ENCODE peak calls at places on chromosomes 16 and 17, in five cellular contexts. O is mesenchymal stem cell; N is IMR-90; P is ovary; B is CD8-positive, alpha-beta T cell. V is an unnamed sample.

GRCh38 chr16:81797443-81797842 is 18.4 kb downstream of the PLCG2 start:
- DNase-seq in O (no peak), B (no peak), N (no peak), P (no peak), V (no peak)

GRCh38 chr17:52159810-52160578 is 1.5 kb upstream of the CA10 start:
- DNase-seq in N (no peak), O (no peak), P (no peak), B (no peak), V (no peak)

GRCh38 chr16:30924797-30925645 is 1.6 kb downstream of the FBXL19 start:
- DNase-seq in O (no peak), P (no peak), B (no peak), N (no peak), V (peak)

GRCh38 chr17:57445051-57445450 is 188.7 kb downstream of the MSI2 start:
- DNase-seq in P (no peak), N (no peak), O (peak), B (no peak), V (no peak)

GRCh38 chr17:42411321-42411820 is 11.7 kb downstream of the CAVIN1 start:
- DNase-seq in B (no peak), N (no peak), P (no peak), O (no peak), V (no peak)

GRCh38 chr17:42984486-42984885 is 4.1 kb downstream of the RUNDC1 start:
- DNase-seq in P (no peak), N (no peak), B (no peak), O (no peak), V (no peak)

GRCh38 chr17:29347831-29348281 is 42.3 kb upstream of the TAOK1 start:
- DNase-seq in N (no peak), P (no peak), O (peak), B (no peak), V (no peak)

GRCh38 chr16:64629622-64630021 is 492.2 kb downstream of the CDH11 start:
- DNase-seq in N (no peak), B (no peak), O (peak), P (no peak), V (no peak)

GRCh38 chr17:45641541-45641940 is 142.6 kb upstream of the CRHR1 start:
- DNase-seq in B (no peak), O (no peak), P (no peak), N (no peak), V (no peak)

GRCh38 chr17:4806420-4806769 is 557 bp upstream of the PLD2 start:
- DNase-seq in B (no peak), P (no peak), O (peak), N (no peak), V (no peak)

GRCh38 chr17:4808378-4808767 is 1.4 kb downstream of the PLD2 start:
- DNase-seq in N (no peak), O (no peak), P (peak), B (no peak), V (peak)

GRCh38 chr17:4806770-4807533 is at the start of gene PLD2:
- DNase-seq in P (peak), B (peak), O (peak), N (peak), V (peak)

GRCh38 chr17:4810696-4811289 is 3.8 kb downstream of the PLD2 start:
- DNase-seq in P (no peak), B (no peak), N (no peak), O (no peak), V (no peak)

DNA sequence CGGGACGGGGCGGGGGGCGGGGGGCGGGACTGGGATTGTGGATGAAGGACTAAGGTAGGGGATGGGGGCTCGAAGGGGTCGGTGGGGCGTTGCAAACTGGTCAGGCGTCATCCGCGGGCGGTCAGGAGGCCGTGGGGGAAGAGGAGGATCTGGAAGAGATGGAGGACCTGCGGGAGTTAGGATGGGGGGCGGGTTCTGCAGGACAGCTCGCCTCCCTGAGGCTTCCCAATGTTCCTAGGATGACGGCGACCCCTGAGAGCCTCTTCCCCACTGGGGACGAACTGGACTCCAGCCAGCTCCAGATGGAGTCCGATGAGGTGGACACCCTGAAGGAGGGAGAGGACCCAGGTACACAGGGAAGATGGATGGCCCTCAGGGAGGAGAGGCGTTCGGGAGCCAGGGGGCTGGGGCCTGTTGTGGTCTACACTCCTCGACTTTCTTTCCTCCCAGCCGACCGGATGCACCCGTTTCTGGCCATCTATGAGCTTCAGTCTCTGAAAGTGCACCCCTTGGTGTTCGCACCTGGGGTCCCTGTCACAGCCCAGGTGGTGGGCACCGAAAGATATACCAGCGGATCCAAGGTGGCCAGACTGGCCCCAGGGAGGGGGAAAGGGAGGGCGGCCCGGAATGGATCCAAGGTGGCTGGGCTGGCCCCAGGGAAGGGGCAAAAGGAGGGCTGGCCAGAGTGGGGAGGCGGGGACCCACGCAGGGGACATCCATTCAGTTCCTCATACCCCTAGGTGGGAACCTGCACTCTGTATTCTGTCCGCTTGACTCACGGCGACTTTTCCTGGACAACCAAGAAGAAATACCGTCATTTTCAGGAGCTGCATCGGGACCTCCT is 804 bp downstream of the PLD2 start:
- DNase-seq in N (no peak), B (no peak), P (peak), O (no peak), V (peak)
- H3K4me3 ChIP-seq in N (peak), B (no peak), P (peak), O (peak), V (peak)

GRCh38 chr17:39696731-39697130 is 3.1 kb upstream of the ERBB2 start:
- DNase-seq in O (no peak), N (no peak), P (no peak), B (no peak), V (no peak)
- H3K4me3 ChIP-seq in O (no peak), N (no peak), P (no peak), B (no peak), V (no peak)

DNA sequence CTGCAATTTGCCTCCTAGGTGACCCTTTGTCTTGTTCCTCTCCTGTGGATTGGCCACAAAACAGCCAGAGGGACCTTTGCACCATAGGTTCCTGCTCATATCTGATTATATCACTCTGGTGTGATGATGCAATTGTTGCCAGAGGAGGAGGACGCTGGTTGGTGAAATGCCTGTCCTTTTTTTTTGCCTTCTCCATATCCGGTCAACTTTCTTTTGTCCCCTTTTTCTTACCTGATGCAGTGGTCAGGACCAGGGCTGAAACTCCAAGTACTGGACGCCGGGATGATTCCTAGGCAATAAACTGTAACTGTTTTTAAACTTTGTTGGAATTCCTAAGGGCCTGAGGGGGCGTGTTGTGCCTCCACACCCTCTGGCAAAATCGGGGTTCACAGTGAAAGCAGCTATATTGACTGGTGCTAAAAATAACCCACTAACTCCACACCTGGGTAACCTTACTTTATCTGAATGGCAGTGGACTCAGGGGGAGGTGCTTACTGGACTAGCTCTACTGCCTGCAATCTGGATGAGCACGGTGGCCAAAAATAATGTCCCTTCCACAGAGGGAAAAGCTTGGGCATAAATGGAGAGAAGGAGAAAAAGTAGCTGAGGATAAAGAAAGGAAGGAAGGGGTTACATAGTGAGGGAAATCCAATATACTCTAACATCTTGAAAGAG is 28.3 kb upstream of the ZNF423 start:
- DNase-seq in N (no peak), B (no peak), O (no peak), P (no peak), V (no peak)
- H3K4me3 ChIP-seq in N (no peak), B (no peak), O (no peak), P (no peak), V (no peak)

DNA sequence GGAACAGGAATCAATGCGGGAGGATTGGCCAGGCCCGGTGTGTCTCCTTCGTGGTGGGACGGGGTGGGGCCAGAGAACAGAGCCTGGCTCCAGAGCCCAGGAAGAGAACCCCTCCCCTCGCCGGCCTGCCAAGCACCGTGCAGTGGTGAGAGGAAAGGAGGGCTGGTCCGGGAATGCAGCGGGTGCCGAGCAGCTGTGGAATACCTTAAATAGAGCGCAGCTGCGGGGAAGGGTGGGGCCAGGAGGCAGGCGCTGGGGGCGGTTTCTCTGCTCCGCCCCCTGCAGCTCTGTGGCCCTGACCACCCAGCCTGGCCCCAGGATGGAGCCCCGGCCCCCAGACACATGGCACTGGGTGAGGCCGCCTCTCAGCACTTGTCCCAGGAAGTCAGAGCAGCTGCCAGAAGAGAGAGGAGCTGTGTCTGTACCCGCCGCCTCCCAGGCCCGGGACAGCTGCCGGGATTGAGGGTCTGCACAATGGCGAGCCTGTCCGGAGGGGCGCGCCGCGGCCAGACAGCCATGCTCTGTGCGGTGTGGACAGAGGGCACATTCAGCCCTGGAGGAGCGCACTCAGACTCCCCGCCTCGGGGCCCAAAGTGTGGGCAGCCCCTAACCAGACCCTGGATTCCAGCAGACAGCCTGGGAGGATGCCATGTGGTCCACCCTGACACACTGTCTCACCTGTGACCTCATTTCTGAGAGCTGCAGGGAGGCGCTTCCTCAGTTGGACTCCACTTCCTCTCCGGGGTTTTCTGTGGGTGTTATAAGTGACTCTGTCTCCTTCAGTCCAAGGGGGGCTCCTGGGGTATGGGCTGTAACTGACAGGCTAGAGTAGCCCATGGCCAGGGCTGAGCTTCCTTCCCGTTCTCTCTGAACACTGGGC is 268.8 kb downstream of the SEC14L1 start:
- DNase-seq in N (peak), P (peak), B (no peak), O (peak), V (peak)
- H3K4me3 ChIP-seq in N (no peak), P (no peak), B (peak), O (no peak), V (no peak)

DNA sequence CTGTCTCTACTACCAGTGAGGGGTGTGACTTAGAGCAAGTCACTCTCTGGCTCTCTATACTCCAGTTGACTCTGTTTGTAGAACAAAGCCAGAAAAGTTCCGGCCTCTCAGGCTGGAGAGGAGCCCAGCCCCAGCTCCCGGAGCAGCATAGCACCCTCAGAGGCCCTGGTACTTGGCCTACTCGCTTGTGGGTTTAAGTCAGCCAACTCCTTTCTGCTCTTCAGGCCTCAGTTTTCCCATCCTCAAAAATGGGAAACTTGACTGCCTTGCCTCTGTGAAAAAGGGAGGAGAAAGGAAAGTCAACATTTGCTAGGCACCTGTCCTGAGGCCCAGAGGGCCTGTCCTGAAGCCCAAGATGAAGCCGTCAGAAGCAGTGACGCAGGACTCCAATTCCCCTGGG is 1.1 kb downstream of the CHST6 start:
- DNase-seq in N (no peak), B (no peak), O (no peak), P (no peak), V (peak)
- H3K4me3 ChIP-seq in N (no peak), B (no peak), O (no peak), P (no peak), V (peak)

GRCh38 chr17:77474292-77474988 is 333.7 kb downstream of the SEC14L1 start:
- DNase-seq in N (peak), O (no peak), P (peak), B (no peak), V (no peak)

GRCh38 chr17:77471984-77472836 is 331.4 kb downstream of the SEC14L1 start:
- DNase-seq in P (peak), N (peak), O (peak), B (no peak), V (peak)

GRCh38 chr17:77473615-77474226 is 333.0 kb downstream of the SEC14L1 start:
- DNase-seq in P (no peak), O (no peak), N (no peak), B (no peak), V (no peak)

GRCh38 chr17:77470800-77471733 is 330.3 kb downstream of the SEC14L1 start:
- DNase-seq in N (peak), O (peak), P (peak), B (no peak), V (peak)

DNA sequence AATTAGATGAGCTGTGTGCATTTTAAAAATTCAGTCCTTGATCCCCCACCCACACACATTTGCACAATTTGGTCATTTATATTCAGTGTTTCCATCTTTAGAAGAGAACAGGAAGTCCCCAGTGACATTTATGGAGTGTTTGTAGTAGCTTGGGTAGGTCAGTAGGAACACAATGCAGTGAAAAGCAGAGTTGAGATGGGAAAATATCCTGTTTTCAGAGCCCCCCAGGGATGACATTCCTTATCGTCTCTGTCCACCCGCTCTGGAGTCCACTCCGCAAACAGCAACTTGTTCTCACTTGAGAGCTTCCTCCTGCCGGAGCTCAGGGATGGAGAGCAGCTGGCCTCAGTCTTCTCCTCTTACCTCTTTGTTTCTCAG is 332.1 kb downstream of the SEC14L1 start:
- DNase-seq in P (no peak), O (peak), B (no peak), N (no peak), V (no peak)
- H3K4me3 ChIP-seq in P (no peak), O (no peak), B (peak), N (no peak), V (no peak)

GRCh38 chr17:82410014-82410716 is 8.0 kb upstream of the HEXD start:
- DNase-seq in P (no peak), B (no peak), N (no peak), O (no peak), V (no peak)
- H3K4me3 ChIP-seq in P (no peak), B (no peak), N (no peak), O (no peak), V (no peak)

V was measured in H7.